ENCODE peak calls at places on chromosomes 4 and X, in six cellular contexts. P is GM12864, X is HAP-1, O is A549, C is PC-3, Y is fibroblast of lung. A is an unnamed sample.

GRCh38 chr4:102562995-102563394 is 61.8 kb downstream of the NFKB1 start:
- DNase-seq in X (no peak), Y (no peak), O (no peak), P (no peak), C (no peak), A (no peak)

GRCh38 chr4:75345436-75345835 is 168.8 kb downstream of the RCHY1 start:
- DNase-seq in P (no peak), Y (peak), O (no peak), C (no peak), X (no peak), A (peak)

GRCh38 chr4:56655209-56655626 is 25.9 kb downstream of the HOPX start:
- DNase-seq in Y (peak), X (peak), O (no peak), P (no peak), C (peak), A (no peak)

GRCh38 chrX:153643431-153644351 is 3.3 kb upstream of the DUSP9 start:
- DNase-seq in O (peak), Y (no peak), X (peak), C (peak), P (no peak), A (peak)

GRCh38 chr4:24971192-24971591 is 58.4 kb upstream of the CCDC149 start:
- DNase-seq in P (no peak), Y (no peak), X (no peak), O (no peak), C (peak), A (no peak)

GRCh38 chrX:102599950-102600579 is 750 bp downstream of the ARMCX5 start:
- DNase-seq in O (no peak), Y (peak), X (no peak), P (no peak), C (peak), A (peak)

GRCh38 chr4:80306255-80306654 is 29.3 kb upstream of the CFAP299 start:
- DNase-seq in X (no peak), C (peak), P (no peak), O (no peak), Y (no peak), A (peak)

GRCh38 chr4:38804654-38805295 is at the start of gene TLR1:
- DNase-seq in Y (peak), O (no peak), C (peak), P (no peak), X (no peak), A (peak)

GRCh38 chr4:99033956-99034355 is 38.4 kb downstream of the METAP1 start:
- DNase-seq in X (no peak), Y (no peak), O (no peak), P (no peak), C (no peak), A (peak)

GRCh38 chrX:48890934-48891401 is 6.6 kb downstream of the TIMM17B start:
- DNase-seq in Y (no peak), C (no peak), P (no peak), X (no peak), O (no peak), A (no peak)

GRCh38 chr4:3518511-3518880 is 13.7 kb downstream of the LRPAP1 start:
- DNase-seq in C (no peak), O (no peak), X (peak), Y (no peak), P (no peak), A (no peak)

GRCh38 chr4:157221895-157222763 is 1.6 kb downstream of the GRIA2 start:
- DNase-seq in C (no peak), Y (no peak), X (peak), P (no peak), O (no peak), A (no peak)

GRCh38 chr4:167177925-167178324 is 56.4 kb downstream of the SPOCK3 start:
- DNase-seq in O (no peak), P (no peak), Y (no peak), C (no peak), X (no peak), A (no peak)

GRCh38 chr4:20554134-20554533 is 146.1 kb upstream of the PACRGL start:
- DNase-seq in P (no peak), Y (no peak), O (no peak), X (no peak), C (no peak), A (no peak)

GRCh38 chr4:38673109-38673978 is 9.3 kb downstream of the KLF3 start:
- DNase-seq in P (no peak), O (peak), Y (peak), X (peak), C (peak), A (peak)

GRCh38 chr4:16991455-16991854 is 93.0 kb upstream of the LDB2 start:
- DNase-seq in O (no peak), C (no peak), X (no peak), Y (no peak), P (no peak), A (no peak)

GRCh38 chrX:26851981-26852380 is 611.2 kb downstream of the PPP4R3C start:
- DNase-seq in O (no peak), X (no peak), P (no peak), C (peak), Y (peak), A (peak)

GRCh38 chr4:139922625-139923024 is 231.4 kb downstream of the MAML3 start:
- DNase-seq in C (peak), X (no peak), P (no peak), O (no peak), Y (peak), A (peak)

GRCh38 chr4:116668190-116668589 is 417.2 kb downstream of the TRAM1L1 start:
- DNase-seq in O (no peak), Y (no peak), P (no peak), C (no peak), X (peak), A (no peak)

GRCh38 chr4:3269105-3269927 is 20.4 kb downstream of the MSANTD1 start:
- DNase-seq in C (no peak), O (no peak), P (no peak), X (no peak), Y (no peak), A (no peak)

GRCh38 chr4:8376361-8377102 is 64.0 kb downstream of the ACOX3 start:
- DNase-seq in P (no peak), C (no peak), X (no peak), Y (no peak), O (no peak), A (no peak)

GRCh38 chr4:8033067-8033755 is 93.5 kb upstream of the AFAP1 start:
- DNase-seq in Y (no peak), P (no peak), C (no peak), O (no peak), X (no peak), A (no peak)

GRCh38 chr4:7169134-7169533 is 23.2 kb upstream of the SORCS2 start:
- DNase-seq in X (no peak), O (no peak), C (no peak), P (no peak), Y (no peak), A (no peak)

GRCh38 chr4:176444741-176445140 is 125.0 kb downstream of the SPCS3 start:
- DNase-seq in Y (peak), P (no peak), X (no peak), C (peak), O (no peak), A (peak)

GRCh38 chr4:176443646-176444409 is 124.1 kb downstream of the SPCS3 start:
- DNase-seq in P (no peak), O (no peak), X (no peak), Y (peak), C (peak), A (peak)

GRCh38 chr4:176451441-176451840 is 131.7 kb downstream of the SPCS3 start:
- DNase-seq in X (peak), C (no peak), O (no peak), P (no peak), Y (no peak), A (no peak)

GRCh38 chr4:176443117-176443516 is 123.4 kb downstream of the SPCS3 start:
- DNase-seq in X (no peak), P (no peak), O (peak), Y (peak), C (peak), A (peak)

DNA sequence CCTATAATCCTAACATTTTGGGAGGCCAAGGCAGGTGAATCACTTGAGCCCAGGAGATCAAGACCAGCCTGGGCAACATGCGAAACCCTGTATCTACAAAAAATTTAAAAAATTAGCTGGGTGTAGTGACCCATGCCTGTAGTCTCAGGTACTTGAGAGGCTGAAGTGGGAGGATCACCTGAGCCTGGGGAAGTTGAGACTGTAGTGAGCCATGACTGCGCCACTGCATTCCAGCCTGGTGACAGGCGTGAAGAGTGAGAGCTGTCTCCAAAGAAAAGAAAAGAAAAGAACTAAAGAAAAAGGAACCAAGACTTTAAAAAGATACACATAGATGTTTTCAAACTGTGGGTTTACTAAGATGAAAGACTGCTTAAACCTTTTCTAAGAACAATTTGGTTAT is 129.0 kb downstream of the SPCS3 start:
- DNase-seq in O (no peak), P (no peak), Y (no peak), X (no peak), C (no peak), A (no peak)
- H3K4me3 ChIP-seq in O (no peak), P (no peak), Y (no peak), X (no peak), C (no peak), A (no peak)

GRCh38 chrX:7024850-7025249 is 122.7 kb upstream of the STS start:
- DNase-seq in X (no peak), Y (no peak), C (no peak), P (no peak), O (no peak), A (no peak)
- H3K4me3 ChIP-seq in X (no peak), Y (no peak), C (no peak), P (no peak), O (no peak), A (no peak)

GRCh38 chr4:82519776-82520175 is 42.0 kb downstream of the TMEM150C start:
- DNase-seq in O (no peak), C (no peak), X (no peak), P (no peak), Y (peak), A (peak)

GRCh38 chr4:82517043-82517442 is 44.7 kb downstream of the TMEM150C start:
- DNase-seq in P (no peak), C (peak), Y (peak), X (no peak), O (no peak), A (peak)

GRCh38 chr4:82519072-82519471 is 42.7 kb downstream of the TMEM150C start:
- DNase-seq in C (peak), X (no peak), Y (no peak), P (no peak), O (no peak), A (peak)

GRCh38 chr4:82513382-82513781 is 48.4 kb downstream of the TMEM150C start:
- DNase-seq in P (no peak), O (no peak), C (no peak), Y (no peak), X (no peak), A (no peak)

DNA sequence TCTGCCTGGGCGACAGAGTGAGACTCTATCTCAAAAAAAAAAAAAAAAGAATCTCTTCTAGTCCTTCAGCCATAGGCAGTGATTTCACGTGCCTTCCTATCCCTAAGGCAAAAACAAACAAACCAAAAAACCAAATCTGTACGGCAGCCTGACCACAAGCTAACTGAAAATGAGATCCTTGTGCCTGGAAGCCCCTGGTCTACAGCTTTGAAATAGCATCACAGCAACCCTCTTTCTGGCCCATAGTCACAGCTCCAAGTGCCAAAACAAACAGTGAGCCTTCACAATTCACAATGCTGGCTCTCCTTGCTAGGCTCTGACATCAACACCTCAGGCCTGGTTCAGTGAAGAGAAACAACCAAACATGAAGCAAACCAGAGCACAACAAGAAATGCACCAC is 46.1 kb downstream of the TMEM150C start:
- DNase-seq in X (no peak), Y (peak), O (no peak), C (peak), P (no peak), A (peak)
- H3K4me3 ChIP-seq in X (no peak), Y (no peak), O (no peak), C (no peak), P (no peak), A (no peak)

DNA sequence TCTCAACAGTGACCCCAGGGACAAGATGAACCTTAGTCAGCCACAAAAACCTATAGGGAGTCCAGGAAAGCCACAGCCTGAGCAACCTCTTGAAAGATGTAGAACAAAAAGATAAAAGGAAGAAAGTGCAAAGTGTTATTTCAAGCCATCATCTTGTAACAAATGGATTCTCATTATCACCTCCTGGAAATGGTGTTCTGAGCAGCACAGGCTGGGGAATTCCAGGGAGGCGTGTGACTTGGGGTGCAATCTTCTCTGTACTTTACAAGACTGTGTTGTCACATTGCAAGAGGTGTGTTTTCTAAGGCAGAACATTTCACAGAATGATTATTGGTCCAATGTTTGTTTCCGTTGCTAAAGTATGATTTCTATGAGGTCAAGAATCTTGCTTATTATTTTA is 214.0 kb downstream of the DHRSX start:
- DNase-seq in O (no peak), C (no peak), P (no peak), X (no peak), Y (no peak), A (no peak)
- H3K4me3 ChIP-seq in O (no peak), C (no peak), P (no peak), X (no peak), Y (no peak), A (no peak)

GRCh38 chrX:72716766-72717165 is 2.7 kb upstream of the PHKA1 start:
- DNase-seq in C (peak), P (no peak), X (no peak), Y (peak), O (no peak), A (no peak)

GRCh38 chrX:72715546-72715945 is 1.4 kb upstream of the PHKA1 start:
- DNase-seq in O (no peak), X (no peak), P (no peak), C (no peak), Y (no peak), A (no peak)

GRCh38 chrX:72712094-72712755 is 1.9 kb downstream of the PHKA1 start:
- DNase-seq in X (no peak), Y (peak), C (peak), O (no peak), P (no peak), A (peak)

GRCh38 chrX:72714471-72714916 is 388 bp upstream of the PHKA1 start:
- DNase-seq in P (no peak), O (peak), C (peak), Y (peak), X (peak), A (peak)

DNA sequence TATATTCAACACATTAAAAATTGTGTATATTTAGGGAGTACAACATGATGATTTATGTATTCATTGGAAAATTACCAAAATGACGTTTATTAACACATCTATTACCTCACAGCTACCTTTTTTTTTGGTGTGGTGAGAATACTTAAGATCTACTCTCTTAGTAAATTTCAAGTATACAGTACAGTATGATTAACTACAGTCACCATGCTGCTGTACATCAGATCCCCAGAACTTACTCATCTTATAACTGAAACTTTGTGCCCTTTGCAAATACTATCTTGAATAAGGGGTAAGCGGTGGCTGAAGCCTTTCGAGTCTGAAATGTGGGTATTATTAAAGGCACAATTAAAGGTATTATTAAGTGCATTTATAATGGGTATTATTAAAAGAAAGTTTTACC is 976 bp downstream of the PHKA1 start:
- DNase-seq in Y (peak), P (no peak), X (no peak), C (peak), O (no peak), A (no peak)
- H3K4me3 ChIP-seq in Y (peak), P (no peak), X (peak), C (peak), O (peak), A (peak)

GRCh38 chrX:135421932-135422809 is at the start of gene SMIM10L2A:
- DNase-seq in P (no peak), X (peak), Y (no peak), O (no peak), C (no peak), A (no peak)

GRCh38 chrX:135421537-135421931 is 210 bp upstream of the SMIM10L2A start:
- DNase-seq in Y (peak), P (peak), C (peak), O (peak), X (peak), A (peak)

GRCh38 chrX:135425566-135425965 is 3.8 kb downstream of the SMIM10L2A start:
- DNase-seq in X (no peak), O (no peak), P (no peak), Y (no peak), C (no peak), A (no peak)

GRCh38 chrX:135424469-135424868 is 2.7 kb downstream of the SMIM10L2A start:
- DNase-seq in C (no peak), X (no peak), Y (no peak), O (no peak), P (no peak), A (no peak)

GRCh38 chrX:135425026-135425425 is 3.3 kb downstream of the SMIM10L2A start:
- DNase-seq in X (no peak), Y (no peak), P (no peak), O (no peak), C (no peak), A (no peak)
- H3K4me3 ChIP-seq in X (no peak), Y (no peak), P (no peak), O (no peak), C (no peak), A (no peak)

GRCh38 chr4:168723569-168723968 is 226.7 kb downstream of the PALLD start:
- DNase-seq in X (no peak), C (no peak), O (no peak), Y (no peak), P (no peak), A (peak)
- H3K4me3 ChIP-seq in X (no peak), C (no peak), O (no peak), Y (no peak), P (no peak), A (no peak)